ENCODE peak calls at places on chromosomes 5 and 9, in five cellular contexts. O is GM10248; M is aorta; P is NCI-H510A treated with DMSO at 0.1 percent for 48 hours; J is stimulated activated CD8-positive, alpha-beta memory T cell treated with anti-CD3 and anti-CD28 coated beads, Interleukin-15, amount 100 ng/mL, for 1 hour. G is an unnamed sample.

GRCh38 chr9:134328341-134328840 is 2.1 kb downstream of the RXRA start:
- DNase-seq in O (no peak), M (peak), P (no peak), J (no peak), G (no peak)

GRCh38 chr9:86470326-86470725 is 116.1 kb upstream of the TUT7 start:
- DNase-seq in O (no peak), M (no peak), P (no peak), J (no peak), G (no peak)

GRCh38 chr5:6195711-6196358 is 182.5 kb downstream of the MED10 start:
- DNase-seq in O (no peak), M (no peak), P (peak), J (no peak), G (no peak)

GRCh38 chr9:78033870-78034269 is 2.3 kb upstream of the GNAQ start:
- DNase-seq in O (no peak), M (no peak), P (peak), J (no peak), G (no peak)

GRCh38 chr9:129385615-129385934 is 207.5 kb upstream of the IER5L start:
- DNase-seq in O (no peak), M (peak), P (no peak), J (no peak), G (no peak)

GRCh38 chr5:101658433-101658832 is 637.7 kb downstream of the SLCO4C1 start:
- DNase-seq in O (no peak), M (no peak), P (no peak), J (no peak), G (no peak)

GRCh38 chr5:53246042-53246836 is 136.7 kb upstream of the MOCS2 start:
- DNase-seq in O (no peak), M (no peak), P (no peak), J (no peak), G (no peak)

GRCh38 chr5:33726422-33727165 is 165.2 kb downstream of the ADAMTS12 start:
- DNase-seq in O (no peak), M (no peak), P (no peak), J (no peak), G (no peak)

GRCh38 chr9:9942764-9943424 is 669.9 kb downstream of the PTPRD start:
- DNase-seq in O (peak), M (peak), P (peak), J (peak), G (peak)

GRCh38 chr9:124465736-124466135 is 15.5 kb downstream of the ADGRD2 start:
- DNase-seq in O (no peak), M (peak), P (no peak), J (no peak), G (peak)

GRCh38 chr9:110808599-110808980 is 140.0 kb downstream of the MUSK start:
- DNase-seq in O (peak), M (no peak), P (no peak), J (no peak), G (no peak)

GRCh38 chr9:27247756-27248155 is 49.2 kb downstream of the EQTN start:
- DNase-seq in O (peak), M (no peak), P (peak), J (no peak), G (peak)

GRCh38 chr5:78899922-78900362 is 85.2 kb downstream of the ARSB start:
- DNase-seq in O (peak), M (no peak), P (no peak), J (no peak), G (no peak)